ENCODE peak calls at places on chromosomes 16 and 17, in six cellular contexts. F is H7; Q is ELR; R is BE2C; K is stimulated activated CD8-positive, alpha-beta memory T cell treated with anti-CD3 and anti-CD28 coated beads, Interleukin-2, amount 100 ng/mL, for 1 hour; U is PC-9. N is an unnamed sample.

GRCh38 chr16:31301708-31302400 is 42.1 kb downstream of the ITGAM start:
- DNase-seq in F (no peak), Q (peak; percentile 9), R (no peak), K (no peak), U (no peak), N (peak; percentile 4)

GRCh38 chr17:7043195-7043543 is 723 bp downstream of the SLC16A11 start:
- DNase-seq in F (no peak), Q (no peak), R (no peak), K (no peak), U (no peak), N (peak; percentile 26)

GRCh38 chr17:40447148-40447644 is 3.9 kb downstream of the IGFBP4 start:
- DNase-seq in F (no peak), Q (no peak), R (no peak), K (no peak), U (no peak), N (no peak)

GRCh38 chr16:29745853-29746345 is at the start of gene C16orf54:
- DNase-seq in F (peak; percentile 66), Q (no peak), R (no peak), K (peak; percentile 88), U (no peak), N (no peak)

GRCh38 chr16:68247400-68247799 is 2.2 kb downstream of the PLA2G15 start:
- DNase-seq in F (no peak), Q (no peak), R (no peak), K (no peak), U (no peak), N (no peak)

GRCh38 chr17:48131216-48131824 is 23.8 kb downstream of the SNX11 start:
- DNase-seq in F (peak; percentile 84), Q (peak; percentile 83), R (peak; percentile 79), K (no peak), U (peak; percentile 47), N (peak; percentile 93)

GRCh38 chr17:46876353-46876887 is 25.0 kb downstream of the WNT9B start:
- DNase-seq in F (peak; percentile 88), Q (peak; percentile 37), R (peak; percentile 35), K (no peak), U (peak; percentile 55), N (peak; percentile 53)

GRCh38 chr16:2429771-2430663 is 770 bp downstream of the CCNF start:
- DNase-seq in F (no peak), Q (peak; percentile 45), R (peak; percentile 37), K (no peak), U (peak; percentile 25), N (peak; percentile 52)

GRCh38 chr17:9036336-9036735 is 15.0 kb downstream of the NTN1 start:
- DNase-seq in F (no peak), Q (no peak), R (no peak), K (no peak), U (peak; percentile 10), N (no peak)

GRCh38 chr17:17580662-17581470 is 10.6 kb downstream of the PEMT start:
- DNase-seq in F (peak; percentile 30), Q (peak; percentile 53), R (no peak), K (no peak), U (no peak), N (no peak)

GRCh38 chr16:54076006-54076504 is 210.5 kb downstream of the IRX3 start:
- DNase-seq in F (no peak), Q (no peak), R (no peak), K (no peak), U (no peak), N (no peak)

GRCh38 chr16:30458561-30459394 is 13.1 kb upstream of the SEPHS2 start:
- DNase-seq in F (peak; percentile 17), Q (no peak), R (no peak), K (peak; percentile 44), U (no peak), N (no peak)

GRCh38 chr16:1761751-1762150 is 9.6 kb downstream of the NME3 start:
- DNase-seq in F (no peak), Q (no peak), R (no peak), K (no peak), U (no peak), N (no peak)

GRCh38 chr16:8851761-8852403 is 16.9 kb downstream of the CARHSP1 start:
- DNase-seq in F (no peak), Q (no peak), R (no peak), K (no peak), U (no peak), N (no peak)

GRCh38 chr17:5002121-5002788 is 4.5 kb downstream of the KIF1C start:
- DNase-seq in F (no peak), Q (no peak), R (no peak), K (no peak), U (no peak), N (no peak)

GRCh38 chr17:49798182-49798581 is 9.7 kb downstream of the KAT7 start:
- DNase-seq in F (no peak), Q (peak; percentile 27), R (no peak), K (no peak), U (no peak), N (no peak)

GRCh38 chr16:82294874-82295273 is 124.8 kb upstream of the MPHOSPH6 start:
- DNase-seq in F (no peak), Q (no peak), R (no peak), K (no peak), U (no peak), N (no peak)

GRCh38 chr17:43018008-43018853 is 4.0 kb downstream of the VAT1 start:
- DNase-seq in F (peak; percentile 52), Q (no peak), R (peak; percentile 89), K (no peak), U (no peak), N (peak; percentile 77)

GRCh38 chr16:87822002-87822390 is 47.3 kb downstream of the SLC7A5 start:
- DNase-seq in F (no peak), Q (no peak), R (peak; percentile 5), K (no peak), U (no peak), N (no peak)

GRCh38 chr17:9729735-9730420 is 61.5 kb downstream of the DHRS7C start:
- DNase-seq in F (no peak), Q (peak; percentile 39), R (no peak), K (no peak), U (peak; percentile 55), N (no peak)

GRCh38 chr17:50350733-50351132 is 4.8 kb downstream of the XYLT2 start:
- DNase-seq in F (peak; percentile 13), Q (no peak), R (no peak), K (no peak), U (no peak), N (no peak)

GRCh38 chr17:47789611-47790520 is 31.7 kb downstream of the OSBPL7 start:
- DNase-seq in F (peak; percentile 93), Q (peak; percentile 73), R (peak; percentile 88), K (peak; percentile 24), U (peak; percentile 52), N (peak; percentile 87)

GRCh38 chr17:46944931-46945330 is 22.0 kb downstream of the GOSR2 start:
- DNase-seq in F (no peak), Q (no peak), R (no peak), K (no peak), U (peak; percentile 51), N (no peak)

GRCh38 chr17:29682054-29682453 is 59.3 kb upstream of the CORO6 start:
- DNase-seq in F (no peak), Q (peak; percentile 23), R (no peak), K (no peak), U (no peak), N (no peak)

GRCh38 chr16:16907089-16907488 is 528.1 kb downstream of the NPIPA7 start:
- DNase-seq in F (no peak), Q (no peak), R (no peak), K (no peak), U (no peak), N (no peak)

GRCh38 chr16:47026492-47026891 is 53.0 kb upstream of the DNAJA2 start:
- DNase-seq in F (no peak), Q (no peak), R (no peak), K (no peak), U (no peak), N (no peak)

GRCh38 chr16:79980650-79981521 is 380.3 kb upstream of the MAF start:
- DNase-seq in F (no peak), Q (no peak), R (no peak), K (no peak), U (no peak), N (peak; percentile 59)

GRCh38 chr17:76820039-76820438 is 48.2 kb upstream of the MGAT5B start:
- DNase-seq in F (peak; percentile 50), Q (no peak), R (peak; percentile 75), K (no peak), U (no peak), N (no peak)

GRCh38 chr17:19867654-19868395 is at the start of gene ULK2:
- DNase-seq in F (peak; percentile 89), Q (peak; percentile 82), R (peak; percentile 43), K (peak; percentile 4), U (peak; percentile 34), N (peak; percentile 89)

GRCh38 chr16:21037168-21037567 is 113.5 kb downstream of the DNAH3 start:
- DNase-seq in F (no peak), Q (no peak), R (no peak), K (no peak), U (no peak), N (no peak)

GRCh38 chr16:70341600-70341999 is 5.1 kb upstream of the DDX19A start:
- DNase-seq in F (peak; percentile 52), Q (no peak), R (no peak), K (no peak), U (no peak), N (no peak)

GRCh38 chr17:42281571-42282096 is 5.4 kb upstream of the STAT5B start:
- DNase-seq in F (peak; percentile 58), Q (no peak), R (no peak), K (no peak), U (no peak), N (peak; percentile 26)

GRCh38 chr17:10622610-10623485 is 34.3 kb downstream of the MYH3 start:
- DNase-seq in F (peak; percentile 14), Q (peak; percentile 36), R (no peak), K (no peak), U (no peak), N (no peak)

GRCh38 chr17:40458001-40458791 is 14.9 kb downstream of the IGFBP4 start:
- DNase-seq in F (peak; percentile 61), Q (peak; percentile 76), R (peak; percentile 93), K (no peak), U (no peak), N (no peak)

GRCh38 chr17:61490540-61490975 is 38.3 kb downstream of the TBX4 start:
- DNase-seq in F (no peak), Q (peak; percentile 91), R (no peak), K (no peak), U (no peak), N (no peak)

N was measured in neural progenitor cell.